ENCODE peak calls at places on chromosomes 7 and 10, in six cellular contexts. A is H9, Z is mammary epithelial cell, Y is SJSA1, O is psoas muscle, J is neural progenitor cell. X is an unnamed sample. For H3K4me1, the result is how much of the 10 kb centered on the place peaks cover.

GRCh38 chr7:148662646-148663045 is 36.1 kb upstream of the CUL1 start:
- DNase-seq in A (no peak), Z (peak), Y (no peak), O (no peak), J (no peak), X (no peak)

GRCh38 chr7:18754766-18755165 is 259.2 kb downstream of the HDAC9 start:
- DNase-seq in A (no peak), Z (peak), Y (no peak), O (no peak), J (no peak), X (no peak)

GRCh38 chr7:84237533-84238173 is 43.1 kb upstream of the SEMA3A start:
- DNase-seq in A (no peak), Z (peak), Y (no peak), O (no peak), J (no peak), X (no peak)

GRCh38 chr7:47726047-47726726 is 144.3 kb upstream of the TNS3 start:
- DNase-seq in A (no peak), Z (no peak), Y (no peak), O (no peak), J (no peak), X (no peak)

GRCh38 chr10:97827778-97828291 is 21.8 kb upstream of the GOLGA7B start:
- DNase-seq in A (no peak), Z (peak), Y (peak), O (no peak), J (no peak), X (no peak)

GRCh38 chr7:127904706-127905056 is 126.6 kb downstream of the LRRC4 start:
- DNase-seq in A (no peak), Z (peak), Y (no peak), O (no peak), J (no peak), X (no peak)

GRCh38 chr7:128322040-128322643 is 21.6 kb downstream of the RBM28 start:
- DNase-seq in A (no peak), Z (peak), Y (no peak), O (no peak), J (peak), X (no peak)

GRCh38 chr10:83539528-83540308 is 599.6 kb upstream of the GHITM start:
- DNase-seq in A (peak), Z (no peak), Y (no peak), O (peak), J (no peak), X (peak)

GRCh38 chr10:117621795-117622420 is 79.4 kb downstream of the EMX2 start:
- DNase-seq in A (no peak), Z (no peak), Y (no peak), O (no peak), J (no peak), X (no peak)

GRCh38 chr7:136857573-136857972 is 10.9 kb upstream of the CHRM2 start:
- DNase-seq in A (no peak), Z (peak), Y (no peak), O (no peak), J (peak), X (no peak)

GRCh38 chr10:16612148-16612742 is 90.6 kb upstream of the C1QL3 start:
- DNase-seq in A (peak), Z (peak), Y (no peak), O (no peak), J (peak), X (no peak)

GRCh38 chr7:48083114-48083830 is 5.8 kb upstream of the UPP1 start:
- DNase-seq in A (no peak), Z (peak), Y (no peak), O (no peak), J (no peak), X (no peak)

GRCh38 chr7:26624839-26625238 is 239.6 kb downstream of the SKAP2 start:
- DNase-seq in A (no peak), Z (no peak), Y (no peak), O (no peak), J (no peak), X (no peak)

GRCh38 chr7:137932881-137933269 is 69.0 kb downstream of the CREB3L2 start:
- DNase-seq in A (no peak), Z (peak), Y (no peak), O (no peak), J (no peak), X (no peak)

GRCh38 chr10:5893321-5893720 is 3.3 kb downstream of the FBH1 start:
- DNase-seq in A (no peak), Z (no peak), Y (no peak), O (no peak), J (no peak), X (no peak)

GRCh38 chr7:37247881-37248280 is 200.8 kb downstream of the ELMO1 start:
- DNase-seq in A (peak), Z (peak), Y (no peak), O (no peak), J (peak), X (no peak)

GRCh38 chr10:5643356-5643755 is 23.0 kb downstream of the ASB13 start:
- DNase-seq in A (no peak), Z (no peak), Y (no peak), O (no peak), J (no peak), X (no peak)

GRCh38 chr7:5450549-5451327 is 27.1 kb upstream of the TNRC18 start:
- DNase-seq in A (peak), Z (no peak), Y (no peak), O (peak), J (peak), X (peak)

GRCh38 chr7:139598642-139599041 is 75.2 kb downstream of the CLEC2L start:
- DNase-seq in A (no peak), Z (no peak), Y (no peak), O (no peak), J (no peak), X (no peak)

GRCh38 chr7:824106-824505 is 8.2 kb upstream of the SUN1 start:
- DNase-seq in A (no peak), Z (no peak), Y (no peak), O (no peak), J (no peak), X (no peak)

GRCh38 chr10:25245171-25245570 is 70.4 kb downstream of the GPR158 start:
- DNase-seq in A (no peak), Z (no peak), Y (no peak), O (no peak), J (peak), X (no peak)
- H3K4me1 ChIP-seq in A (under half), Z (under half), Y (under half), O (under half), J (under half), X (under half)

DNA sequence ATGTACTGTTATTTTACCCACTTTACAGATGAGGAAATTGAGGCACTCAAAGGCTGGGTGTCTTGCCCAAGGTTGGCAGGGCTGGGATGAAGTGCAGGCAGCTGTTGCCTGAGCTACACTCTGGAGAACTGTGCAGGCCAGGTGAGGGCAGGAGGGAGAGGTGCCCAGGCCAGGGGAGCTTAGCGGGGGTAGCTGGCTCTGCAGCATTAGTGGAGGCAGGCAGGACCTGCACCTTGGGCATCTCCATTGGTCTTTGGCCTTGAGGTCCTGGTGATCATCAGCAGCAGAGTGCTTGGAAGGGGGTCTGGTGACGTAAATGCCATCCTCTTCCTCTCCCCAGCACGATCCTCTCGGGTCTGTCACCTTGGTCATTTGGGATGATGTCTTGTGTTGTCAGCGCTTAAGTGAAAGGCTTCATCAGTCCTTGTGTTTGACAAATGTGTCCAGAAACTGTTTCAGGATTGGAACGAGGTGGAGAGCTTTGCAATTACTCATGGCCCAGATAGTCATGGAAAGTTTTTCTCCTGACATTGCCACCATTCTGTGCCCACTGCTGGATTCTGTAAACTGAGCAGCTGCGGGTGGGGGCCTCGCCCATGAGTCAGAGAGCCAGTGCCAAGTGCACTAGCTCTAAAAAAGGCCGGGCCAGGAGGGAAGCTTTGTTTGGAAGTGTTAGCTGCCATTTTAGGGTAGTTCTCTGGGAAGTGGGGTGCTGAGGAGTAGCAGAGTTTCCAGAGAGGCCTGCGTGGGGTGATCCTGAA is 47.6 kb downstream of the TSPAN15 start:
- DNase-seq in A (no peak), Z (no peak), Y (no peak), O (peak), J (no peak), X (no peak)
- H3K4me1 ChIP-seq in A (under half), Z (under half), Y (under half), O (half or more), J (under half), X (under half)

GRCh38 chr10:101710793-101711192 is 15.8 kb upstream of the FBXW4 start:
- DNase-seq in A (no peak), Z (no peak), Y (no peak), O (no peak), J (no peak), X (no peak)

GRCh38 chr10:101710064-101710695 is 15.2 kb upstream of the FBXW4 start:
- DNase-seq in A (no peak), Z (no peak), Y (peak), O (no peak), J (peak), X (no peak)

GRCh38 chr10:101709359-101710063 is 14.5 kb upstream of the FBXW4 start:
- DNase-seq in A (no peak), Z (no peak), Y (no peak), O (no peak), J (no peak), X (no peak)

GRCh38 chr10:101708073-101708472 is 13.1 kb upstream of the FBXW4 start:
- DNase-seq in A (no peak), Z (no peak), Y (no peak), O (no peak), J (peak), X (no peak)

GRCh38 chr10:101708870-101709269 is 13.9 kb upstream of the FBXW4 start:
- DNase-seq in A (no peak), Z (no peak), Y (no peak), O (no peak), J (no peak), X (no peak)
- H3K4me1 ChIP-seq in A (under half), Z (under half), Y (under half), O (under half), J (under half), X (under half)

GRCh38 chr7:150566123-150566522 is 1.1 kb upstream of the GIMAP4 start:
- DNase-seq in A (no peak), Z (no peak), Y (no peak), O (no peak), J (no peak), X (no peak)

GRCh38 chr7:150564045-150564444 is 3.1 kb upstream of the GIMAP4 start:
- DNase-seq in A (no peak), Z (no peak), Y (no peak), O (no peak), J (no peak), X (no peak)

GRCh38 chr7:150560486-150560885 is 6.7 kb upstream of the GIMAP4 start:
- DNase-seq in A (no peak), Z (no peak), Y (no peak), O (no peak), J (no peak), X (no peak)

GRCh38 chr7:150565239-150565638 is 2.0 kb upstream of the GIMAP4 start:
- DNase-seq in A (no peak), Z (no peak), Y (no peak), O (no peak), J (no peak), X (no peak)

DNA sequence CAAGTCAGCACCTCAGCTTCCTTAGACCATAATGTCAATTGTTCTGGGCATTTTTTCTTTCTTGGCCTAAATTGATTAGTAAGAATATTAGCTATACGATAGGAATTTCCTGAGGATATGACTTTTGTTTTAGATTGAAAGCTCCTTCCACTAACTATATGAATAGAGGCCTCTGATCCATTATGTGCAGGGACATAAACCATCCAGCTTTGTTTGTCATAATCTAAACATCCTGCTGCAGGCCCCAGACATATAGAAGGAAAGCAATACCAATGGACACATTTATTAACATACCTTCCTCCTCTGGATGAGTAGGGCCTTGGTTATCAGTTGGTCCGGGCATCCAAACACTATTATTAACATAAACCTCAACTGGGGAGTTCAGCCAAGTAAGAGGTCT is 4.3 kb upstream of the GIMAP4 start:
- DNase-seq in A (no peak), Z (no peak), Y (no peak), O (no peak), J (no peak), X (no peak)
- H3K4me1 ChIP-seq in A (under half), Z (under half), Y (under half), O (under half), J (under half), X (under half)

GRCh38 chr7:30460246-30460633 is 18.3 kb downstream of the NOD1 start:
- DNase-seq in A (no peak), Z (no peak), Y (no peak), O (no peak), J (no peak), X (no peak)
- H3K4me1 ChIP-seq in A (under half), Z (under half), Y (under half), O (under half), J (under half), X (half or more)

DNA sequence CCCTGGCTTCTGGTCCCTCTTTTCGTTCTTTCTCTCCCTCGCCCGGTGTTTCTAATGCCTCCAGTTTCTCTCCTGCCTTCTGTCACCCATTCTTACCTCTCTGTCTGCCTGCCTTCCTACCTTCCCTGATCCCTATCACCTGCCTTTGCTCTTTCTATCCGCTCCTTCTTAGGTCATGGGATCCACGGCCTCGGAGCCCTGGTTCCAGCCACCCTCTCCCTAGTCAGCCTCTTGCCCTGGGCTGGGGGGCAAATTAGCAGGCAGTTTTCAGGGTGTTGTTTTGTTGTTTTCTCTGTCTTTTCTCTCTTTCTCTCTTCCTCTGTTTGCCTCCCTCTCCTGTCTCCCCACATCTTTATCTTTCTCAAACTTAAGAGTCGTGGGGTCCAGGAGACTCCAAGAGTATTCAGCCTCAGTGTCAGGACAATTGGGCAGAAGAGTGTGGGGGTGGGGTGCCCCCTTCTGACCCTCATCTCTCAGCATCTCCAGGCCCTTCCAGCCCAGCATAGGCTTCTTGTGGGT is 1.1 kb downstream of the PAX2 start:
- DNase-seq in A (no peak), Z (no peak), Y (no peak), O (no peak), J (no peak), X (no peak)
- H3K4me1 ChIP-seq in A (under half), Z (under half), Y (under half), O (under half), J (half or more), X (half or more)

DNA sequence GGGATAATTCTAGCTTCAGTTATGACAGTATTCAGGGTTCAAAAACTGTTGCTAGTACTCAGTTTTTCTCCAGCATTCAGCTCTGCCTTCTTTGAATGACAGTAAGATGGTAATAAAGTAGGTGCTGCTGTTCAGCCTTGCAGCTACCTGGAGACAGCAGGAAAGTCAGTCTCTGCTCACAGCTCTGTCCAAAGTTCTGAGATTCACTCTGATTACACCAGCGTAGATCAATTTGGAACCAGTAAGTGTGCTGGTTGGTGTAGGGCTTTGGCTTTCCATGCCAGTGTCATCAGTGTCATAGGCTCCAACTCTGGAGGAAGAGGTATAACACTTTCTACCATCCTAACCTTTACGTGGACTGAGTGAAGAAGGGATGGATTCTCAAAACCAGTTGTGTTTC is 26.2 kb downstream of the STK17A start:
- DNase-seq in A (no peak), Z (no peak), Y (no peak), O (no peak), J (no peak), X (no peak)
- H3K4me1 ChIP-seq in A (under half), Z (under half), Y (under half), O (under half), J (under half), X (under half)

X was measured in left ventricle myocardium inferior.